ENCODE peak calls at places on chromosomes 7 and 10, in ten cellular contexts. N is pancreas, O is epithelial cell of proximal tubule, C is uterus, Y is skeletal muscle cell, I is tibial nerve, B is H7, K is aorta, W is IMR-90, Z is lower leg skin. J is an unnamed sample.

GRCh38 chr10:3095373-3096139 is 28.2 kb downstream of the PFKP start:
- DNase-seq in N (no peak), O (peak; percentile 100), C (peak; percentile 75), Y (peak; percentile 98), I (peak; percentile 64), B (no peak), K (no peak), W (peak; percentile 100), Z (peak; percentile 74), J (peak; percentile 99)

GRCh38 chr7:159104188-159105030 is 40.3 kb downstream of the VIPR2 start:
- DNase-seq in N (peak; percentile 90), O (no peak), C (peak; percentile 12), Y (no peak), I (no peak), B (peak; percentile 44), K (peak; percentile 68), W (no peak), Z (no peak), J (no peak)

GRCh38 chr10:1548146-1548545 is 189.2 kb downstream of the ADARB2 start:
- DNase-seq in N (no peak), O (no peak), C (no peak), Y (no peak), I (no peak), B (no peak), K (no peak), W (no peak), Z (no peak), J (no peak)

GRCh38 chr7:67683628-67684027 is 687.0 kb downstream of the TYW1 start:
- DNase-seq in N (no peak), O (no peak), C (no peak), Y (no peak), I (no peak), B (no peak), K (no peak), W (no peak), Z (no peak), J (no peak)

GRCh38 chr7:151125835-151126481 is 39.7 kb downstream of the AGAP3 start:
- DNase-seq in N (no peak), O (no peak), C (no peak), Y (no peak), I (no peak), B (peak; percentile 95), K (no peak), W (no peak), Z (no peak), J (no peak)

GRCh38 chr7:99137418-99138180 is 6.3 kb downstream of the SMURF1 start:
- DNase-seq in N (no peak), O (peak; percentile 74), C (peak; percentile 33), Y (no peak), I (no peak), B (peak; percentile 71), K (no peak), W (peak; percentile 90), Z (no peak), J (peak; percentile 69)

GRCh38 chr10:52187521-52188258 is 126.4 kb upstream of the DKK1 start:
- DNase-seq in N (no peak), O (no peak), C (no peak), Y (peak; percentile 24), I (no peak), B (no peak), K (no peak), W (no peak), Z (no peak), J (no peak)

GRCh38 chr7:142231716-142232115 is 26.1 kb downstream of the PRSS58 start:
- DNase-seq in N (no peak), O (no peak), C (no peak), Y (no peak), I (no peak), B (peak; percentile 80), K (no peak), W (no peak), Z (no peak), J (no peak)

GRCh38 chr10:3499120-3499519 is 285.9 kb downstream of the KLF6 start:
- DNase-seq in N (no peak), O (no peak), C (no peak), Y (no peak), I (no peak), B (no peak), K (no peak), W (peak; percentile 64), Z (no peak), J (no peak)

GRCh38 chr10:10794056-10794455 is 223.6 kb upstream of the CELF2 start:
- DNase-seq in N (no peak), O (no peak), C (no peak), Y (no peak), I (no peak), B (no peak), K (no peak), W (no peak), Z (no peak), J (no peak)

GRCh38 chr7:31129067-31129466 is 77.0 kb downstream of the ADCYAP1R1 start:
- DNase-seq in N (no peak), O (no peak), C (no peak), Y (no peak), I (no peak), B (no peak), K (no peak), W (no peak), Z (no peak), J (no peak)

GRCh38 chr10:119496282-119496681 is 46.2 kb downstream of the RGS10 start:
- DNase-seq in N (no peak), O (no peak), C (no peak), Y (no peak), I (no peak), B (no peak), K (no peak), W (no peak), Z (no peak), J (no peak)

GRCh38 chr7:23294549-23295400 is 4.4 kb upstream of the MALSU1 start:
- DNase-seq in N (no peak), O (no peak), C (no peak), Y (no peak), I (no peak), B (no peak), K (no peak), W (no peak), Z (no peak), J (no peak)

GRCh38 chr7:23299770-23300300 is 696 bp downstream of the MALSU1 start:
- DNase-seq in N (no peak), O (no peak), C (no peak), Y (no peak), I (no peak), B (no peak), K (no peak), W (peak; percentile 35), Z (no peak), J (no peak)

GRCh38 chr7:23295401-23295697 is 3.8 kb upstream of the MALSU1 start:
- DNase-seq in N (no peak), O (no peak), C (no peak), Y (no peak), I (no peak), B (no peak), K (no peak), W (no peak), Z (no peak), J (no peak)

GRCh38 chr7:23298885-23299769 is at the start of gene MALSU1:
- DNase-seq in N (peak; percentile 95), O (peak; percentile 61), C (peak; percentile 97), Y (peak; percentile 89), I (peak; percentile 97), B (peak; percentile 93), K (peak; percentile 98), W (peak; percentile 96), Z (peak; percentile 97), J (peak; percentile 90)

GRCh38 chr7:23298141-23298851 is 843 bp upstream of the MALSU1 start:
- DNase-seq in N (peak; percentile 13), O (no peak), C (peak; percentile 20), Y (no peak), I (no peak), B (no peak), K (no peak), W (peak; percentile 72), Z (no peak), J (peak; percentile 9)
- H3K4me3 ChIP-seq in N (no peak overlapping the region), O (no peak overlapping the region), C (peak overlapping the region; percentile 80), Y (peak overlapping the region; percentile 86), I (peak overlapping the region; percentile 72), B (no peak overlapping the region), K (no peak overlapping the region), W (no peak overlapping the region), Z (no peak overlapping the region), J (no peak overlapping the region)

DNA sequence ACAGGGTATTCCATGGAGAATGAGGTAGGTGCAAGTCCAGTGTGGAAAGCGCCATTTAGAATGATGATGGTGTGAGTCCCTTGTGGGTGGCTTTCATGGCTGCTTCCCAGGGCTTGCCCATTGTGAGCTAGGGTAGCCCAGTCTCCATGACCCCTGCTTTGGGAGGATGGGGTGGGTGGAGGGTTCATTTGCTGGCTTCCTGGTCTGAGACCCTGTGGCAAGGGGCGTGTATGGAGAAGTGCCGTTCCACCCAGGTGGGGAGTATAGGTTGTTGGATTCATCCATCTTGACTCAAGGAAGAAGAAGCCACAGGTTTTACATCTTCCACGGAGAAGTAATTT is 27.7 kb downstream of the CCM2 start:
- DNase-seq in N (no peak), O (no peak), C (no peak), Y (no peak), I (no peak), B (no peak), K (no peak), W (no peak), Z (no peak), J (no peak)
- H3K4me3 ChIP-seq in N (no peak overlapping the region), O (no peak overlapping the region), C (no peak overlapping the region), Y (no peak overlapping the region), I (peak overlapping the region; percentile 29), B (no peak overlapping the region), K (no peak overlapping the region), W (no peak overlapping the region), Z (no peak overlapping the region), J (no peak overlapping the region)

GRCh38 chr10:94240901-94241300 is 121.8 kb downstream of the NOC3L start:
- DNase-seq in N (no peak), O (no peak), C (no peak), Y (no peak), I (no peak), B (no peak), K (no peak), W (no peak), Z (no peak), J (no peak)

GRCh38 chr10:94235470-94235869 is 127.3 kb downstream of the NOC3L start:
- DNase-seq in N (no peak), O (no peak), C (no peak), Y (no peak), I (no peak), B (no peak), K (no peak), W (no peak), Z (no peak), J (no peak)

GRCh38 chr10:94238006-94238617 is 124.6 kb downstream of the NOC3L start:
- DNase-seq in N (no peak), O (no peak), C (no peak), Y (no peak), I (no peak), B (no peak), K (no peak), W (no peak), Z (no peak), J (no peak)

GRCh38 chr10:94239696-94240095 is 123.0 kb downstream of the NOC3L start:
- DNase-seq in N (no peak), O (no peak), C (no peak), Y (no peak), I (no peak), B (no peak), K (no peak), W (no peak), Z (no peak), J (no peak)
- H3K4me3 ChIP-seq in N (no peak overlapping the region), O (no peak overlapping the region), C (no peak overlapping the region), Y (no peak overlapping the region), I (no peak overlapping the region), B (no peak overlapping the region), K (no peak overlapping the region), W (no peak overlapping the region), Z (no peak overlapping the region), J (no peak overlapping the region)

GRCh38 chr7:8435120-8435519 is 1.7 kb downstream of the NXPH1 start:
- DNase-seq in N (no peak), O (no peak), C (no peak), Y (no peak), I (no peak), B (peak; percentile 75), K (no peak), W (no peak), Z (no peak), J (no peak)
- H3K4me3 ChIP-seq in N (no peak overlapping the region), O (no peak overlapping the region), C (no peak overlapping the region), Y (no peak overlapping the region), I (no peak overlapping the region), B (peak overlapping the region; percentile 30), K (no peak overlapping the region), W (no peak overlapping the region), Z (no peak overlapping the region), J (no peak overlapping the region)